ENCODE peak calls at places on chromosomes 7 and 10, in seven cellular contexts. F, W, S, M, H, E and I are unnamed samples.

GRCh38 chr7:2182461-2182860 is 50.3 kb downstream of the MAD1L1 start:
- DNase-seq in H (no peak), W (no peak), E (no peak), M (no peak), S (no peak), F (no peak), I (no peak)

GRCh38 chr10:113269333-113269732 is 283.5 kb upstream of the HABP2 start:
- DNase-seq in S (no peak), F (no peak), W (no peak), H (no peak), M (no peak), E (no peak), I (no peak)

GRCh38 chr10:67256984-67257383 is 331.1 kb downstream of the LRRTM3 start:
- DNase-seq in S (peak), M (no peak), E (no peak), H (no peak), W (no peak), F (no peak), I (no peak)

GRCh38 chr7:158367634-158367982 is 220.0 kb downstream of the PTPRN2 start:
- DNase-seq in M (no peak), W (no peak), H (no peak), E (no peak), F (no peak), S (no peak), I (no peak)

GRCh38 chr10:131084791-131085585 is 226.5 kb downstream of the TCERG1L start:
- DNase-seq in M (no peak), S (no peak), W (no peak), F (no peak), E (no peak), H (no peak), I (no peak)

GRCh38 chr7:48004598-48004997 is 24.3 kb downstream of the SUN3 start:
- DNase-seq in W (no peak), M (no peak), S (no peak), H (no peak), E (no peak), F (no peak), I (no peak)

GRCh38 chr10:21807162-21807561 is 196.4 kb downstream of the DNAJC1 start:
- DNase-seq in H (no peak), M (no peak), E (no peak), W (peak), F (no peak), S (no peak), I (peak)

GRCh38 chr10:11441151-11441535 is 170.3 kb downstream of the USP6NL start:
- DNase-seq in S (no peak), H (no peak), F (no peak), M (no peak), W (no peak), E (no peak), I (no peak)

GRCh38 chr7:30894866-30895408 is 16.7 kb upstream of the AQP1 start:
- DNase-seq in S (no peak), H (no peak), E (no peak), F (no peak), M (no peak), W (peak), I (no peak)

GRCh38 chr7:55050286-55050685 is 31.5 kb downstream of the EGFR start:
- DNase-seq in E (no peak), W (no peak), S (no peak), H (no peak), F (no peak), M (no peak), I (no peak)

DNA sequence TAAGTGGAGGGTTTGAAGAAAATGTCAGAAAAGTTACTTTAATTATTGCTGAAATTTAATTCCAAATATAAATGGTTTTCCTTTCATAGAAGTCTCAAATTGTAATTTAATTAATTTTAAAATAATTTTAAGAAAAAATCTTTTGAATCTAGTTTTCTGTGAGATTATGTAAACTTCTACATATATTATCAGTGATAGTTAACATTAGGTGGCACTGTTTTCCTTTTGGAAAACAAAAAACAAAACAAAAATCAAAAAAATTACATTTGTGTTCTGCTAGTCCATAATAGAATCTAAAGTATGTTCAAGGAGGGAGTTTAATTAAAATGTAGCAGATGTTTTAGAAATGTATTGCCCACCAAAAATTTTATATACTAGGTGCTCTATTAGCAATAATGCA is 1456.7 kb downstream of the REEP3 start:
- DNase-seq in S (no peak), H (no peak), M (no peak), F (no peak), E (no peak), W (no peak), I (no peak)
- TF ChIP-seq CTCF in S (no peak), H (no peak), M (peak), F (no peak), E (no peak), W (no peak), I (no peak)

GRCh38 chr7:107579881-107580715 is at the start of gene BCAP29:
- DNase-seq in W (peak), S (peak), E (no peak), F (no peak), M (peak), H (no peak), I (peak)
- TF ChIP-seq CTCF in W (no peak), S (peak), E (peak), F (no peak), M (peak), H (peak), I (peak)

DNA sequence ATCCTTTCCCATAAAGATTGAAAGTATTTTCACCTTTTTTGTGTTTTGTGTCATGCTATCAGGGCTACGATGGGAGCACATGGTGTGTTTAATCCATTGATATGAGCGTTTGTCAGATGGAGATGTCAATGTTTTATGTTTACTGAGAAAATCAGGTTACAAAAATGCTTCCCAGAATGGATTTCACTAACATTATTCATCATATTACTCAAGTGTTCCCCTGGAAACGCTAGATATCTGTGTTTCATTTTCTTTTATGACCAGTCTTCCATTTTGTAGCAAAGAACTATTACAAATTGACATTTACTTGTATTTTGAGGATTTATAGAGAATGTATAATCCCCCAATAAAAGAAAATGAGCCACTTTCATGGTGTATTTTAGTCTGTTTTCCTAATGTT is 293.5 kb upstream of the AKR1E2 start:
- DNase-seq in M (no peak), S (peak), E (no peak), H (peak), F (no peak), W (no peak), I (no peak)
- TF ChIP-seq CTCF in M (no peak), S (no peak), E (no peak), H (no peak), F (no peak), W (no peak), I (no peak)

GRCh38 chr7:21300692-21301091 is 127.2 kb upstream of the SP4 start:
- DNase-seq in F (no peak), S (no peak), M (no peak), E (no peak), W (no peak), H (no peak), I (no peak)
- TF ChIP-seq CTCF in F (peak), S (no peak), M (peak), E (no peak), W (no peak), H (no peak), I (peak)

GRCh38 chr7:100040575-100040974 is 9.0 kb upstream of the ZSCAN21 start:
- DNase-seq in E (no peak), M (no peak), W (no peak), H (no peak), S (no peak), F (no peak), I (no peak)

GRCh38 chr7:100049441-100050291 is at the start of gene ZSCAN21:
- DNase-seq in W (peak), H (no peak), S (peak), F (peak), E (no peak), M (peak), I (peak)

GRCh38 chr7:100048680-100049079 is 894 bp upstream of the ZSCAN21 start:
- DNase-seq in M (no peak), E (no peak), S (no peak), W (no peak), H (no peak), F (no peak), I (no peak)

GRCh38 chr7:100044719-100045118 is 4.9 kb upstream of the ZSCAN21 start:
- DNase-seq in M (no peak), S (no peak), F (no peak), W (no peak), E (no peak), H (no peak), I (no peak)
- TF ChIP-seq CTCF in M (no peak), S (no peak), F (no peak), W (no peak), E (no peak), H (no peak), I (no peak)

GRCh38 chr10:132101529-132101928 is 35.8 kb downstream of the JAKMIP3 start:
- DNase-seq in S (no peak), W (no peak), F (no peak), H (no peak), E (no peak), M (no peak), I (no peak)
- TF ChIP-seq CTCF in S (peak), W (no peak), F (no peak), H (no peak), E (no peak), M (no peak), I (no peak)